ENCODE peak calls at places on chromosome 16, in eight cellular contexts. E, Y, J, G, L, M, D and X are unnamed samples.

GRCh38 chr16:50763211-50763610 is 21.3 kb downstream of the CYLD start:
- DNase-seq in Y (peak; percentile 98), M (no peak), J (no peak), G (no peak), D (no peak), L (no peak), E (no peak), X (no peak)

GRCh38 chr16:58515871-58516767 is 802 bp downstream of the SETD6 start:
- DNase-seq in E (peak; percentile 42), D (no peak), Y (peak; percentile 38), G (no peak), L (peak; percentile 58), M (peak; percentile 91), J (peak; percentile 35), X (peak; percentile 31)

GRCh38 chr16:78364501-78364900 is 265.0 kb downstream of the WWOX start:
- DNase-seq in J (no peak), Y (no peak), M (no peak), D (no peak), L (no peak), E (no peak), G (no peak), X (no peak)

GRCh38 chr16:88973007-88973410 is 4.0 kb downstream of the CBFA2T3 start:
- DNase-seq in L (no peak), D (no peak), Y (no peak), G (no peak), J (no peak), M (peak; percentile 84), E (no peak), X (no peak)

GRCh38 chr16:50699345-50700159 is 6.1 kb downstream of the NOD2 start:
- DNase-seq in J (no peak), M (peak; percentile 76), G (no peak), Y (peak; percentile 98), E (peak; percentile 58), L (no peak), D (no peak), X (no peak)

GRCh38 chr16:51524555-51525373 is 373.7 kb upstream of the SALL1 start:
- DNase-seq in E (no peak), G (peak; percentile 53), Y (peak; percentile 39), J (no peak), L (no peak), M (no peak), D (no peak), X (peak; percentile 76)

GRCh38 chr16:69918241-69918640 is 32.9 kb upstream of the CLEC18A start:
- DNase-seq in L (no peak), E (no peak), D (no peak), J (no peak), G (peak; percentile 7), M (no peak), Y (no peak), X (no peak)

GRCh38 chr16:79018952-79019506 is 581.5 kb downstream of the MAF start:
- DNase-seq in J (no peak), Y (no peak), D (no peak), G (no peak), M (no peak), E (no peak), L (no peak), X (no peak)

GRCh38 chr16:57476546-57477410 is 9.5 kb downstream of the DOK4 start:
- DNase-seq in L (no peak), D (no peak), Y (no peak), J (no peak), G (no peak), M (peak; percentile 54), E (no peak), X (no peak)

GRCh38 chr16:82699711-82700495 is 73.1 kb downstream of the CDH13 start:
- DNase-seq in L (no peak), M (no peak), E (no peak), Y (peak; percentile 84), G (peak; percentile 78), D (no peak), J (no peak), X (peak; percentile 59)

GRCh38 chr16:85213926-85214294 is 101.6 kb upstream of the CIBAR2 start:
- DNase-seq in D (no peak), Y (no peak), G (no peak), E (no peak), J (no peak), L (no peak), M (no peak), X (no peak)

GRCh38 chr16:50709061-50709695 is 15.8 kb downstream of the NOD2 start:
- DNase-seq in Y (no peak), D (no peak), G (no peak), L (no peak), M (no peak), J (no peak), E (peak; percentile 58), X (no peak)

GRCh38 chr16:81798311-81799137 is 19.4 kb downstream of the PLCG2 start:
- DNase-seq in G (no peak), L (peak; percentile 90), Y (no peak), E (peak; percentile 60), D (no peak), M (peak; percentile 93), J (no peak), X (peak; percentile 84)

GRCh38 chr16:17460890-17461289 is 9.9 kb downstream of the XYLT1 start:
- DNase-seq in M (peak; percentile 41), J (no peak), D (no peak), Y (no peak), G (no peak), E (no peak), L (no peak), X (no peak)

GRCh38 chr16:25109643-25110042 is 1.9 kb upstream of the LCMT1 start:
- DNase-seq in J (no peak), G (peak; percentile 98), M (no peak), D (no peak), E (peak; percentile 23), L (no peak), Y (peak; percentile 96), X (peak; percentile 29)

GRCh38 chr16:89132194-89133005 is 38.7 kb downstream of the ACSF3 start:
- DNase-seq in M (no peak), E (no peak), Y (no peak), G (no peak), J (no peak), D (no peak), L (no peak), X (no peak)

GRCh38 chr16:79437764-79438728 is 162.5 kb downstream of the MAF start:
- DNase-seq in J (no peak), M (no peak), L (no peak), G (no peak), E (peak; percentile 44), D (no peak), Y (peak; percentile 1), X (no peak)

GRCh38 chr16:88527186-88527936 is 42.8 kb upstream of the ZC3H18 start:
- DNase-seq in Y (peak; percentile 16), G (peak; percentile 4), L (peak; percentile 61), D (peak; percentile 82), E (peak; percentile 52), J (peak; percentile 57), M (peak; percentile 90), X (peak; percentile 49)

GRCh38 chr16:57728336-57729181 is 7.0 kb upstream of the KATNB1 start:
- DNase-seq in E (no peak), D (no peak), G (no peak), J (no peak), M (peak; percentile 60), Y (no peak), L (no peak), X (no peak)

GRCh38 chr16:55499951-55500350 is 8.9 kb upstream of the LPCAT2 start:
- DNase-seq in J (no peak), M (no peak), L (no peak), D (no peak), E (no peak), G (peak; percentile 99), Y (peak; percentile 96), X (peak; percentile 75)

GRCh38 chr16:82229800-82230619 is 60.0 kb upstream of the MPHOSPH6 start:
- DNase-seq in Y (peak; percentile 79), E (peak; percentile 71), L (peak; percentile 56), G (peak; percentile 64), D (peak; percentile 68), M (no peak), J (peak; percentile 44), X (peak; percentile 84)

GRCh38 chr16:14181371-14182050 is 110.4 kb downstream of the MRTFB start:
- DNase-seq in J (no peak), Y (peak; percentile 93), D (no peak), E (no peak), M (no peak), G (peak; percentile 83), L (no peak), X (peak; percentile 76)

GRCh38 chr16:27243725-27244362 is 24.7 kb downstream of the NSMCE1 start:
- DNase-seq in G (no peak), J (no peak), E (peak; percentile 16), L (no peak), Y (no peak), M (no peak), D (no peak), X (no peak)

GRCh38 chr16:87017388-87018012 is 299.7 kb downstream of the C16orf95 start:
- DNase-seq in Y (peak; percentile 62), E (no peak), J (no peak), L (no peak), G (peak; percentile 81), D (no peak), M (peak; percentile 33), X (peak; percentile 83)
- TF ChIP-seq CTCF in Y (no peak), E (no peak), J (no peak), L (no peak), G (peak; percentile 70), D (peak; percentile 20), M (no peak), X (peak; percentile 42)

GRCh38 chr16:719815-720506 is 985 bp upstream of the ANTKMT start:
- DNase-seq in L (no peak), G (no peak), J (no peak), D (no peak), Y (peak; percentile 41), E (no peak), M (no peak), X (peak; percentile 39)
- TF ChIP-seq CTCF in L (no peak), G (peak; percentile 26), J (no peak), D (peak; percentile 31), Y (peak; percentile 57), E (no peak), M (no peak), X (peak; percentile 26)

DNA sequence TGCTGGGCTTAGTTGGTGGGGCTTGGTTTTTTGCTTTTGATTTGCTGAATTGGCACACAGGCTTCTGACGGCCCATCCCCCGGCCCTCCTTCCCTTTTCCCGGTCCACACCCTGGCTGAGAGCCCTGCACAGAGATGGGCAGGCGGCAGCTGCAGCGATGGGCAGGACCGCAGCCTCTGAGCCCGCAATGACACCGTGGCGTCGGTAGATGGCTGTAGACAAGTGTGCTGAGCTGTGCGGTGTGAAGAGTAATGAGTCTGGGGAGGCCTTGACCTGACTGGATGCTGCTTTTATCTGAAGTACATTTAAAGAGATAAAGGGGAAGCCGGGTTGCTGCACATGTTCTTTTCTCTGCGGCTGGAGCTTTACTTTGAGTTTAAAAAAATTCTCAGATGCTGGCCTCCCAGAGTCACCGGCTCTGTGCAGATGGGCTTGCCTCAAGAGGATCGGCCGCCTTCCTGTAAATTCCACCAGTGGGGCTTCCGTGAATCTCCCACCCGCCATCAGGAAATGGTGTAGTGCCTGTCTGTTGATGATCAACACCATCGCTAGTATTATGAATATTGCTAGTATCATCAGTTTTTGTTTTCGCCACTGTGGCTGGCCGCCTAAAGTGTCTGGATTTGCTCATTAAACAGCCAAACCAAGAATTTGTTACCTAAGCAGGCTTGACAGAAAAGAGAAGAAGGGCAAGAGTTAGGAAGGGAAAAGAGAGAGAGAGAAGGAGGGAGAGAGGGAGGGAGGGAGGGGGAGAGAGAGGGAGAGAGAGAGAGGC is 245.6 kb upstream of the RBFOX1 start:
- DNase-seq in G (no peak), J (no peak), D (peak; percentile 21), L (no peak), M (no peak), Y (no peak), E (no peak), X (peak; percentile 9)
- TF ChIP-seq CTCF in G (no peak), J (no peak), D (peak; percentile 56), L (no peak), M (no peak), Y (peak; percentile 17), E (no peak), X (no peak)

GRCh38 chr16:16021988-16022682 is 72.7 kb downstream of the ABCC1 start:
- DNase-seq in M (peak; percentile 85), D (peak; percentile 27), G (peak; percentile 96), J (no peak), L (no peak), Y (peak; percentile 92), E (peak; percentile 96), X (peak; percentile 70)
- TF ChIP-seq CTCF in M (no peak), D (no peak), G (no peak), J (no peak), L (no peak), Y (no peak), E (no peak), X (no peak)